ENCODE peak calls at places on chromosomes 11 and 22, in four cellular contexts. I is Right ventricle myocardium inferior; S is activated CD4-positive, alpha-beta T cell treated with anti-CD3 and anti-CD28 coated beads for 36 hours; J is activated naive CD8-positive, alpha-beta T cell treated with anti-CD3 and anti-CD28 coated beads, Interleukin-2, amount 10 ng/mL, durations not matched to agents 7 days and 5 days. X is an unnamed sample.

GRCh38 chr11:116637766-116638165 is 135.0 kb downstream of the BUD13 start:
- ATAC-seq in J (no peak), I (no peak), S (no peak), X (no peak)

GRCh38 chr11:78683774-78684173 is 109.1 kb upstream of the NARS2 start:
- ATAC-seq in S (no peak), I (no peak), J (no peak), X (no peak)

GRCh38 chr22:31872209-31872608 is 72.1 kb upstream of the YWHAH start:
- ATAC-seq in S (no peak), I (no peak), J (no peak), X (no peak)

GRCh38 chr11:113267536-113267935 is 46.8 kb upstream of the TTC12 start:
- ATAC-seq in I (no peak), J (no peak), S (no peak), X (no peak)

GRCh38 chr11:66237867-66238266 is 30.6 kb upstream of the RAB1B start:
- ATAC-seq in J (no peak), I (no peak), S (no peak), X (no peak)

GRCh38 chr11:12288212-12288933 is 89.0 kb upstream of the PARVA start:
- ATAC-seq in J (peak), I (peak), S (no peak), X (peak)

GRCh38 chr22:21967693-21968271 is 14.8 kb downstream of the TOP3B start:
- ATAC-seq in S (no peak), I (no peak), J (no peak), X (no peak)

GRCh38 chr11:14202263-14203173 is 156.5 kb downstream of the RRAS2 start:
- ATAC-seq in S (no peak), J (no peak), I (no peak), X (no peak)

GRCh38 chr11:69890476-69890875 is 71.3 kb upstream of the FGF3 start:
- ATAC-seq in I (no peak), J (no peak), S (no peak), X (no peak)

GRCh38 chr22:20804650-20805049 is 30.7 kb downstream of the SERPIND1 start:
- ATAC-seq in S (no peak), J (no peak), I (no peak), X (no peak)

GRCh38 chr11:77081976-77082836 is 15.4 kb downstream of the CAPN5 start:
- ATAC-seq in I (peak), J (peak), S (peak), X (peak)

GRCh38 chr22:27835446-27835845 is 33.9 kb upstream of the MN1 start:
- ATAC-seq in J (no peak), S (no peak), I (no peak), X (no peak)

GRCh38 chr11:68857037-68857586 is 15.4 kb upstream of the CPT1A start:
- ATAC-seq in J (no peak), I (no peak), S (no peak), X (no peak)

GRCh38 chr11:93700830-93701229 is 39.3 kb downstream of the CEP295 start:
- ATAC-seq in I (no peak), S (no peak), J (no peak), X (no peak)

GRCh38 chr11:33703234-33703633 is 2.6 kb upstream of the C11orf91 start:
- ATAC-seq in I (no peak), J (no peak), S (no peak), X (no peak)

GRCh38 chr22:23984430-23984829 is 4.5 kb downstream of the GSTT2 start:
- ATAC-seq in J (no peak), S (peak), I (no peak), X (no peak)

GRCh38 chr11:95256204-95256819 is 25.3 kb upstream of the SESN3 start:
- ATAC-seq in J (no peak), S (no peak), I (no peak), X (no peak)

GRCh38 chr11:66884443-66884842 is 27.6 kb downstream of the LRFN4 start:
- ATAC-seq in S (no peak), I (no peak), J (no peak), X (no peak)

GRCh38 chr22:38923463-38924196 is 33.8 kb upstream of the APOBEC3A start:
- ATAC-seq in S (no peak), J (no peak), I (peak), X (peak)

GRCh38 chr22:46239261-46240048 is 10.6 kb downstream of the CDPF1 start:
- ATAC-seq in S (peak), J (peak), I (no peak), X (no peak)

GRCh38 chr11:13047884-13048283 is 38.8 kb downstream of the RASSF10 start:
- ATAC-seq in S (no peak), J (no peak), I (no peak), X (no peak)

GRCh38 chr11:61265357-61265756 is 24.4 kb downstream of the PGA5 start:
- ATAC-seq in I (no peak), S (no peak), J (no peak), X (no peak)

GRCh38 chr11:58573451-58574104 is 2.1 kb downstream of the LPXN start:
- ATAC-seq in S (peak), J (peak), I (no peak), X (peak)

GRCh38 chr11:1854949-1855885 is 2.3 kb downstream of the LSP1 start:
- ATAC-seq in S (peak), I (no peak), J (no peak), X (no peak)

GRCh38 chr11:12007230-12007593 is 1.2 kb downstream of the DKK3 start:
- ATAC-seq in I (no peak), S (no peak), J (no peak), X (no peak)

GRCh38 chr11:117478926-117479325 is 151.3 kb downstream of the CEP164 start:
- ATAC-seq in S (no peak), I (no peak), J (no peak), X (no peak)

GRCh38 chr11:86812981-86813380 is 12.6 kb downstream of the PRSS23 start:
- ATAC-seq in J (no peak), I (no peak), S (peak), X (no peak)

GRCh38 chr11:46677169-46677568 is 23.2 kb downstream of the ARHGAP1 start:
- ATAC-seq in S (no peak), J (no peak), I (no peak), X (no peak)

GRCh38 chr22:22124374-22124773 is 120.2 kb upstream of the VPREB1 start:
- ATAC-seq in J (no peak), I (no peak), S (no peak), X (no peak)

GRCh38 chr11:108620958-108621772 is 27.6 kb upstream of the EXPH5 start:
- ATAC-seq in S (peak), J (no peak), I (no peak), X (no peak)

GRCh38 chr11:126874831-126875230 is 125.7 kb downstream of the KIRREL3 start:
- ATAC-seq in S (no peak), J (no peak), I (no peak), X (no peak)

GRCh38 chr11:128515086-128515485 is 72.3 kb downstream of the ETS1 start:
- ATAC-seq in I (no peak), S (no peak), J (no peak), X (no peak)

GRCh38 chr11:30046211-30046945 is 29.5 kb upstream of the KCNA4 start:
- ATAC-seq in J (no peak), I (no peak), S (no peak), X (peak)

GRCh38 chr11:108019870-108020540 is 11.3 kb downstream of the CUL5 start:
- ATAC-seq in S (no peak), J (no peak), I (no peak), X (no peak)

GRCh38 chr11:103091024-103091423 is 936 bp downstream of the DCUN1D5 start:
- ATAC-seq in J (no peak), S (no peak), I (no peak), X (no peak)

GRCh38 chr22:49768961-49769690 is 58.5 kb downstream of the BRD1 start:
- ATAC-seq in S (no peak), J (no peak), I (peak), X (peak)

GRCh38 chr11:116144387-116144958 is 628.3 kb downstream of the BUD13 start:
- ATAC-seq in I (no peak), S (no peak), J (no peak), X (no peak)